ENCODE peak calls at places on chromosome 21, in five cellular contexts. One of them, this sample, is unnamed.

GRCh38 chr21:17575076-17575475 is 37.6 kb downstream of the BTG3 start:
- DNase-seq in lung: no peak
- DNase-seq in endothelial cell of umbilical vein: no peak
- DNase-seq in esophagus squamous epithelium: no peak
- DNase-seq in OCI-LY7: no peak
- DNase-seq in this sample: no peak

GRCh38 chr21:41899431-41900202 is 20.5 kb upstream of the PRDM15 start:
- DNase-seq in esophagus squamous epithelium: no peak
- DNase-seq in lung: no peak
- DNase-seq in endothelial cell of umbilical vein: no peak
- DNase-seq in OCI-LY7: no peak
- DNase-seq in this sample: no peak

GRCh38 chr21:22438428-22439086 is 1440.3 kb downstream of the NCAM2 start:
- DNase-seq in lung: no peak
- DNase-seq in esophagus squamous epithelium: no peak
- DNase-seq in OCI-LY7: no peak
- DNase-seq in endothelial cell of umbilical vein: no peak
- DNase-seq in this sample: no peak

GRCh38 chr21:33198346-33199135 is 31.2 kb upstream of the IFNAR2 start:
- DNase-seq in lung: peak; percentile 65
- DNase-seq in esophagus squamous epithelium: no peak
- DNase-seq in OCI-LY7: no peak
- DNase-seq in endothelial cell of umbilical vein: no peak
- DNase-seq in this sample: no peak

GRCh38 chr21:20942523-20942922 is 55.7 kb upstream of the NCAM2 start:
- DNase-seq in esophagus squamous epithelium: no peak
- DNase-seq in endothelial cell of umbilical vein: no peak
- DNase-seq in OCI-LY7: no peak
- DNase-seq in lung: no peak
- DNase-seq in this sample: no peak

GRCh38 chr21:32411366-32412161 is 942 bp upstream of the EVA1C start:
- DNase-seq in lung: peak; percentile 87
- DNase-seq in OCI-LY7: no peak
- DNase-seq in esophagus squamous epithelium: peak; percentile 10
- DNase-seq in endothelial cell of umbilical vein: peak; percentile 57
- DNase-seq in this sample: no peak

GRCh38 chr21:16913010-16913409 is 599.8 kb upstream of the CXADR start:
- DNase-seq in OCI-LY7: no peak
- DNase-seq in lung: no peak
- DNase-seq in esophagus squamous epithelium: no peak
- DNase-seq in endothelial cell of umbilical vein: no peak
- DNase-seq in this sample: no peak

GRCh38 chr21:41952568-41953248 is 1.1 kb downstream of the C2CD2 start:
- DNase-seq in OCI-LY7: no peak
- DNase-seq in endothelial cell of umbilical vein: peak; percentile 32
- DNase-seq in lung: no peak
- DNase-seq in esophagus squamous epithelium: no peak
- DNase-seq in this sample: no peak

GRCh38 chr21:25371831-25372434 is 235.3 kb downstream of the MRPL39 start:
- DNase-seq in OCI-LY7: no peak
- DNase-seq in esophagus squamous epithelium: no peak
- DNase-seq in lung: no peak
- DNase-seq in endothelial cell of umbilical vein: no peak
- DNase-seq in this sample: no peak

GRCh38 chr21:41170442-41170841 is 2.5 kb downstream of the BACE2 start:
- DNase-seq in esophagus squamous epithelium: no peak
- DNase-seq in OCI-LY7: peak; percentile 22
- DNase-seq in lung: peak; percentile 44
- DNase-seq in endothelial cell of umbilical vein: peak; percentile 56
- DNase-seq in this sample: peak; percentile 41

GRCh38 chr21:35563885-35564451 is 496.4 kb downstream of the SETD4 start:
- DNase-seq in esophagus squamous epithelium: no peak
- DNase-seq in OCI-LY7: no peak
- DNase-seq in endothelial cell of umbilical vein: no peak
- DNase-seq in lung: peak; percentile 45
- DNase-seq in this sample: no peak

GRCh38 chr21:40901690-40902089 is 54.7 kb upstream of the DSCAM start:
- DNase-seq in endothelial cell of umbilical vein: no peak
- DNase-seq in OCI-LY7: no peak
- DNase-seq in esophagus squamous epithelium: no peak
- DNase-seq in lung: no peak
- DNase-seq in this sample: no peak

GRCh38 chr21:28773036-28773435 is 219.6 kb downstream of the LTN1 start:
- DNase-seq in esophagus squamous epithelium: no peak
- DNase-seq in endothelial cell of umbilical vein: no peak
- DNase-seq in lung: no peak
- DNase-seq in OCI-LY7: no peak
- DNase-seq in this sample: no peak

GRCh38 chr21:29261555-29262540 is 36.9 kb upstream of the BACH1 start:
- DNase-seq in lung: no peak
- DNase-seq in esophagus squamous epithelium: no peak
- DNase-seq in endothelial cell of umbilical vein: no peak
- DNase-seq in OCI-LY7: no peak
- DNase-seq in this sample: no peak

GRCh38 chr21:34202553-34203332 is 129.4 kb downstream of the MRPS6 start:
- DNase-seq in esophagus squamous epithelium: no peak
- DNase-seq in OCI-LY7: no peak
- DNase-seq in endothelial cell of umbilical vein: no peak
- DNase-seq in lung: no peak
- DNase-seq in this sample: no peak

GRCh38 chr21:9839011-9839661 is 682.2 kb upstream of the TPTE start:
- DNase-seq in OCI-LY7: no peak
- DNase-seq in lung: no peak
- DNase-seq in endothelial cell of umbilical vein: no peak
- DNase-seq in esophagus squamous epithelium: no peak
- DNase-seq in this sample: no peak

GRCh38 chr21:39483917-39484316 is 32.1 kb downstream of the SH3BGR start:
- DNase-seq in OCI-LY7: no peak
- DNase-seq in esophagus squamous epithelium: no peak
- DNase-seq in lung: no peak
- DNase-seq in endothelial cell of umbilical vein: peak; percentile 2
- DNase-seq in this sample: no peak

GRCh38 chr21:41611966-41612606 is 104.1 kb upstream of the TMPRSS2 start:
- DNase-seq in lung: no peak
- DNase-seq in endothelial cell of umbilical vein: no peak
- DNase-seq in esophagus squamous epithelium: no peak
- DNase-seq in OCI-LY7: peak; percentile 77
- DNase-seq in this sample: peak; percentile 32

GRCh38 chr21:39014751-39015150 is 168.5 kb downstream of the PSMG1 start:
- DNase-seq in endothelial cell of umbilical vein: no peak
- DNase-seq in lung: no peak
- DNase-seq in OCI-LY7: no peak
- DNase-seq in esophagus squamous epithelium: no peak
- DNase-seq in this sample: no peak

GRCh38 chr21:33937931-33938339 is 22.3 kb upstream of the ATP5PO start:
- DNase-seq in endothelial cell of umbilical vein: no peak
- DNase-seq in OCI-LY7: no peak
- DNase-seq in lung: no peak
- DNase-seq in esophagus squamous epithelium: no peak
- DNase-seq in this sample: peak; percentile 75

GRCh38 chr21:28089599-28090421 is 902.9 kb downstream of the LTN1 start:
- DNase-seq in lung: no peak
- DNase-seq in endothelial cell of umbilical vein: no peak
- DNase-seq in OCI-LY7: no peak
- DNase-seq in esophagus squamous epithelium: no peak
- DNase-seq in this sample: no peak

GRCh38 chr21:32562915-32563314 is 22.4 kb downstream of the TCP10L start:
- DNase-seq in endothelial cell of umbilical vein: peak; percentile 10
- DNase-seq in esophagus squamous epithelium: no peak
- DNase-seq in OCI-LY7: no peak
- DNase-seq in lung: no peak
- DNase-seq in this sample: no peak

GRCh38 chr21:14259669-14260458 is 43.9 kb downstream of the RBM11 start:
- DNase-seq in OCI-LY7: peak; percentile 46
- DNase-seq in endothelial cell of umbilical vein: peak; percentile 56
- DNase-seq in esophagus squamous epithelium: no peak
- DNase-seq in lung: no peak
- DNase-seq in this sample: peak; percentile 25

GRCh38 chr21:14991957-14992356 is 72.8 kb downstream of the NRIP1 start:
- DNase-seq in OCI-LY7: no peak
- DNase-seq in esophagus squamous epithelium: no peak
- DNase-seq in lung: no peak
- DNase-seq in endothelial cell of umbilical vein: peak; percentile 46
- DNase-seq in this sample: no peak

GRCh38 chr21:21039624-21040023 is 41.4 kb downstream of the NCAM2 start:
- DNase-seq in esophagus squamous epithelium: no peak
- DNase-seq in lung: no peak
- DNase-seq in OCI-LY7: no peak
- DNase-seq in endothelial cell of umbilical vein: no peak
- DNase-seq in this sample: no peak

GRCh38 chr21:42159560-42160110 is 59.3 kb upstream of the ABCG1 start:
- DNase-seq in esophagus squamous epithelium: no peak
- DNase-seq in OCI-LY7: no peak
- DNase-seq in endothelial cell of umbilical vein: no peak
- DNase-seq in lung: no peak
- DNase-seq in this sample: no peak

GRCh38 chr21:35004289-35004688 is 44.8 kb downstream of the RUNX1 start:
- DNase-seq in endothelial cell of umbilical vein: no peak
- DNase-seq in lung: no peak
- DNase-seq in esophagus squamous epithelium: no peak
- DNase-seq in OCI-LY7: no peak
- DNase-seq in this sample: no peak

GRCh38 chr21:31110430-31110829 is 72.2 kb upstream of the KRTAP19-8 start:
- DNase-seq in lung: no peak
- DNase-seq in esophagus squamous epithelium: no peak
- DNase-seq in OCI-LY7: no peak
- DNase-seq in endothelial cell of umbilical vein: no peak
- DNase-seq in this sample: no peak

GRCh38 chr21:31107151-31107785 is 69.0 kb upstream of the KRTAP19-8 start:
- DNase-seq in OCI-LY7: no peak
- DNase-seq in lung: no peak
- DNase-seq in endothelial cell of umbilical vein: no peak
- DNase-seq in esophagus squamous epithelium: no peak
- DNase-seq in this sample: no peak

GRCh38 chr21:31111093-31111492 is 72.8 kb upstream of the KRTAP19-8 start:
- DNase-seq in esophagus squamous epithelium: no peak
- DNase-seq in OCI-LY7: no peak
- DNase-seq in lung: no peak
- DNase-seq in endothelial cell of umbilical vein: no peak
- DNase-seq in this sample: no peak

GRCh38 chr21:31107871-31108270 is 69.6 kb upstream of the KRTAP19-8 start:
- DNase-seq in OCI-LY7: peak; percentile 36
- DNase-seq in lung: no peak
- DNase-seq in endothelial cell of umbilical vein: no peak
- DNase-seq in esophagus squamous epithelium: no peak
- DNase-seq in this sample: no peak

GRCh38 chr21:31108969-31109368 is 70.7 kb upstream of the KRTAP19-8 start:
- DNase-seq in endothelial cell of umbilical vein: no peak
- DNase-seq in OCI-LY7: peak; percentile 36
- DNase-seq in esophagus squamous epithelium: no peak
- DNase-seq in lung: no peak
- DNase-seq in this sample: peak; percentile 30
- TF ChIP-seq CTCF in endothelial cell of umbilical vein: no peak
- TF ChIP-seq CTCF in OCI-LY7: peak; percentile 51
- TF ChIP-seq CTCF in esophagus squamous epithelium: no peak
- TF ChIP-seq CTCF in lung: no peak
- TF ChIP-seq CTCF in this sample: no peak

DNA sequence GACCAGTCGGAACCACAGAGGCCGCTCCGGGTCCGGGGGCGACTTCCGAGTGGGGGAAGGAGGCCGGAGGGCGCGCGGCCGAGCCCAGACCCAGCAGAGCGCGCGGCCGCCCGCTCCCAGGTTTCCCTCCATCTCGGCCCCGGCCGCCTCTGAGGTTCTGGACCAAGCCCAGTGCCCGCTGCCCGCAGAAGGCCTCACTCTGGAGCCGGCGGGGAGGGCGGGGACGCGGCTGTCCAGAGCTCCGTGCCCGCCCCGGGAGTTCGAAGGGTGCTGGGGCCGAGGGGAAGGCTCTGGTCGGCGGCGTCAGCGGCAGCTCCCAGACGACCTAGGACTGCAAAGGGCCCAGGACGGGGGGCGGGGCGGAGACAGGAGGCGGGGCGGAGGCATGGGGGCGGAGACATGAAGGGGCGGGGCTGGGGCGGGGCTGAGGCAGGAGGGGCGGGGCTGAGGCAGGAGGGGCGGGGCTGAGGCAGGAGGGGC is 48.0 kb upstream of the SLC19A1 start:
- DNase-seq in esophagus squamous epithelium: no peak
- DNase-seq in lung: peak; percentile 71
- DNase-seq in endothelial cell of umbilical vein: peak; percentile 30
- DNase-seq in OCI-LY7: peak; percentile 5
- DNase-seq in this sample: peak; percentile 71
- H3K4me3 ChIP-seq in esophagus squamous epithelium: peak overlapping the region; percentile 66
- H3K4me3 ChIP-seq in lung: no peak overlapping the region
- H3K4me3 ChIP-seq in endothelial cell of umbilical vein: peak overlapping the region; percentile 11
- H3K4me3 ChIP-seq in OCI-LY7: no peak overlapping the region
- H3K4me3 ChIP-seq in this sample: no peak overlapping the region

DNA sequence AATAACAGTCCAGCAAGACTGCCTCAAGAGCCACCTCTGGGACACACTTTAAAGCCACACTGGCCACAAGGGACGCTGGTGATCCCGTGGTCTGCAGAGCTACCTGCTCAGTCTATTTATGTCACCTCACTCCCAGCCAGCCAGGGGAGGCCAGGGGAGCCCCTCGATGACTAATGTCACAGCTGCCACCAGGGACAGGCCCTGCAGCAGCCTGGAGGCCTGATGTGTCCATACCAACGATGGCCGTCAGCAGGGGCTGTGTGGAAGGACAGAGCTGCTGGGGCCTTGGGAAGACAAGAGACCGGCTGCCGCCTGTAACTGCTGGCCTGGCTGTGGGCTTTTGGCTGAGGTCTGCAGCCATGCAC is 71.0 kb downstream of the SIK1 start:
- DNase-seq in endothelial cell of umbilical vein: no peak
- DNase-seq in lung: no peak
- DNase-seq in esophagus squamous epithelium: no peak
- DNase-seq in OCI-LY7: peak; percentile 31
- DNase-seq in this sample: peak; percentile 81
- TF ChIP-seq CTCF in endothelial cell of umbilical vein: no peak
- TF ChIP-seq CTCF in lung: no peak
- TF ChIP-seq CTCF in esophagus squamous epithelium: no peak
- TF ChIP-seq CTCF in OCI-LY7: peak; percentile 47
- TF ChIP-seq CTCF in this sample: peak; percentile 66

GRCh38 chr21:45078877-45079281 is 4.5 kb downstream of the ADARB1 start:
- DNase-seq in esophagus squamous epithelium: no peak
- DNase-seq in endothelial cell of umbilical vein: no peak
- DNase-seq in lung: no peak
- DNase-seq in OCI-LY7: no peak
- DNase-seq in this sample: peak; percentile 18

GRCh38 chr21:45080639-45081414 is 6.4 kb downstream of the ADARB1 start:
- DNase-seq in endothelial cell of umbilical vein: no peak
- DNase-seq in lung: no peak
- DNase-seq in OCI-LY7: no peak
- DNase-seq in esophagus squamous epithelium: no peak
- DNase-seq in this sample: no peak

GRCh38 chr21:45080232-45080631 is 5.9 kb downstream of the ADARB1 start:
- DNase-seq in lung: no peak
- DNase-seq in OCI-LY7: no peak
- DNase-seq in endothelial cell of umbilical vein: no peak
- DNase-seq in esophagus squamous epithelium: no peak
- DNase-seq in this sample: no peak

GRCh38 chr21:45078371-45078770 is 4.0 kb downstream of the ADARB1 start:
- DNase-seq in endothelial cell of umbilical vein: no peak
- DNase-seq in lung: no peak
- DNase-seq in esophagus squamous epithelium: no peak
- DNase-seq in OCI-LY7: no peak
- DNase-seq in this sample: no peak

GRCh38 chr21:45079351-45079750 is 5.0 kb downstream of the ADARB1 start:
- DNase-seq in esophagus squamous epithelium: no peak
- DNase-seq in endothelial cell of umbilical vein: no peak
- DNase-seq in lung: no peak
- DNase-seq in OCI-LY7: no peak
- DNase-seq in this sample: no peak
- H3K4me3 ChIP-seq in esophagus squamous epithelium: no peak overlapping the region
- H3K4me3 ChIP-seq in endothelial cell of umbilical vein: no peak overlapping the region
- H3K4me3 ChIP-seq in lung: no peak overlapping the region
- H3K4me3 ChIP-seq in OCI-LY7: no peak overlapping the region
- H3K4me3 ChIP-seq in this sample: no peak overlapping the region